ENCODE peak calls at places on chromosomes 1 and 21, in eight cellular contexts. X is activated T-cell treated with anti-CD3 and anti-CD28 coated beads, Interleukin-2, amount 50 U/mL, for 72 hours; N is GM12878; D is T-cell; I is K562; W is left lung; P is activated naive CD8-positive, alpha-beta T cell treated with anti-CD3 and anti-CD28 coated beads, Interleukin-2, amount 10 ng/mL, durations not matched to agents 7 days and 5 days; E is activated CD8-positive, alpha-beta T cell treated with anti-CD3 and anti-CD28 coated beads, Interleukin-2, amount 10 ng/mL, durations not matched to agents 7 days and 5 days. H is an unnamed sample.
A peak's percentile ranks its signal among the peaks of the same experiment; 100 is the strongest.

GRCh38 chr1:113660053-113660452 is 99.2 kb downstream of the PHTF1 start:
- ATAC-seq in X (no peak), N (no peak), D (no peak), I (peak; percentile 50), W (no peak), P (no peak), E (no peak), H (no peak)

GRCh38 chr21:33496345-33496744 is 4.8 kb upstream of the DNAJC28 start:
- ATAC-seq in X (no peak), N (no peak), D (no peak), I (peak; percentile 23), W (no peak), P (no peak), E (no peak), H (no peak)

GRCh38 chr1:237281481-237281880 is 239.5 kb downstream of the RYR2 start:
- ATAC-seq in X (no peak), N (no peak), D (no peak), I (no peak), W (no peak), P (no peak), E (no peak), H (no peak)

GRCh38 chr1:45820797-45821196 is 17.4 kb downstream of the MAST2 start:
- ATAC-seq in X (no peak), N (peak; percentile 27), D (no peak), I (no peak), W (no peak), P (no peak), E (no peak), H (no peak)

GRCh38 chr1:156510709-156511108 is 10.1 kb upstream of the MEF2D start:
- ATAC-seq in X (no peak), N (no peak), D (no peak), I (no peak), W (peak; percentile 60), P (no peak), E (no peak), H (no peak)

GRCh38 chr1:5980314-5981008 is 11.8 kb downstream of the NPHP4 start:
- ATAC-seq in X (no peak), N (peak; percentile 61), D (no peak), I (peak; percentile 95), W (peak; percentile 23), P (no peak), E (no peak), H (no peak)

GRCh38 chr1:246159290-246160227 is 347.5 kb downstream of the SMYD3 start:
- ATAC-seq in X (no peak), N (no peak), D (no peak), I (peak; percentile 20), W (no peak), P (no peak), E (no peak), H (no peak)

GRCh38 chr1:203861379-203862184 is at the start of gene SNRPE:
- ATAC-seq in X (peak; percentile 97), N (peak; percentile 97), D (peak; percentile 98), I (peak; percentile 97), W (peak; percentile 99), P (peak; percentile 97), E (peak; percentile 98), H (peak; percentile 97)